ENCODE peak calls at places on chromosomes 16 and 17, in six cellular contexts. G is left ventricle myocardium inferior; Z is HFF-Myc; Q is naive thymus-derived CD4-positive, alpha-beta T cell; B is prostate gland; M is cardiac muscle cell. C is an unnamed sample.

GRCh38 chr16:53642094-53642493 is 61.6 kb downstream of the RPGRIP1L start:
- DNase-seq in G (no peak), M (no peak), Q (no peak), B (no peak), Z (peak), C (no peak)

GRCh38 chr16:81810894-81811538 is 31.9 kb downstream of the PLCG2 start:
- DNase-seq in Q (no peak), Z (no peak), G (no peak), M (no peak), B (no peak), C (no peak)

GRCh38 chr17:80152057-80152831 is 5.3 kb upstream of the EIF4A3 start:
- DNase-seq in B (no peak), Q (no peak), Z (no peak), M (no peak), G (no peak), C (no peak)

GRCh38 chr17:16450028-16450427 is 34.7 kb downstream of the TRPV2 start:
- DNase-seq in M (no peak), G (no peak), B (no peak), Q (no peak), Z (no peak), C (no peak)

GRCh38 chr16:30064746-30065111 is 831 bp upstream of the ALDOA start:
- DNase-seq in Z (no peak), Q (no peak), M (no peak), B (no peak), G (no peak), C (no peak)

GRCh38 chr16:26648851-26649250 is 417.9 kb upstream of the C16orf82 start:
- DNase-seq in Q (no peak), G (no peak), M (no peak), B (no peak), Z (no peak), C (no peak)

GRCh38 chr16:21214086-21214485 is 2.7 kb upstream of the ZP2 start:
- DNase-seq in M (no peak), Q (no peak), G (no peak), Z (no peak), B (no peak), C (no peak)

GRCh38 chr16:14405611-14406537 is 224.2 kb downstream of the PARN start:
- DNase-seq in Q (no peak), B (no peak), Z (no peak), G (no peak), M (peak), C (no peak)

GRCh38 chr16:89375021-89375420 is 115.3 kb downstream of the ANKRD11 start:
- DNase-seq in B (no peak), Q (no peak), Z (no peak), M (no peak), G (no peak), C (no peak)

GRCh38 chr16:22220714-22221113 is 14.6 kb downstream of the EEF2K start:
- DNase-seq in G (peak), Q (no peak), M (no peak), B (peak), Z (no peak), C (no peak)

GRCh38 chr17:34578016-34578415 is 1.4 kb upstream of the TMEM132E start:
- DNase-seq in M (peak), Z (no peak), Q (no peak), G (no peak), B (no peak), C (no peak)

GRCh38 chr17:2635675-2636074 is 42.2 kb downstream of the PAFAH1B1 start:
- DNase-seq in G (no peak), Q (no peak), B (no peak), Z (no peak), M (no peak), C (no peak)

GRCh38 chr17:66647391-66647983 is 187.4 kb upstream of the CACNG5 start:
- DNase-seq in G (no peak), M (no peak), Z (no peak), B (no peak), Q (no peak), C (no peak)

GRCh38 chr17:19787733-19788357 is 39.7 kb upstream of the ALDH3A1 start:
- DNase-seq in M (no peak), G (no peak), B (no peak), Z (no peak), Q (no peak), C (no peak)

GRCh38 chr16:14606102-14606501 is 24.0 kb downstream of the PARN start:
- DNase-seq in Q (no peak), Z (no peak), M (no peak), B (no peak), G (no peak), C (no peak)

GRCh38 chr17:79005063-79005861 is 4.3 kb downstream of the CANT1 start:
- DNase-seq in M (no peak), G (no peak), Q (no peak), B (peak), Z (no peak), C (peak)

GRCh38 chr17:41060052-41060604 is at the start of gene KRTAP2-3:
- DNase-seq in Q (no peak), B (no peak), M (no peak), G (no peak), Z (peak), C (no peak)

GRCh38 chr17:15354256-15354655 is 12.9 kb upstream of the TEKT3 start:
- DNase-seq in Q (no peak), M (no peak), G (no peak), Z (no peak), B (no peak), C (no peak)

GRCh38 chr17:1375615-1376014 is 24.4 kb downstream of the YWHAE start:
- DNase-seq in Q (no peak), M (no peak), G (no peak), Z (no peak), B (no peak), C (peak)

GRCh38 chr17:63423251-63423950 is 22.7 kb downstream of the CYB561 start:
- DNase-seq in G (no peak), Q (no peak), Z (no peak), M (no peak), B (no peak), C (no peak)

GRCh38 chr17:31310877-31311276 is 3.0 kb downstream of the EVI2B start:
- DNase-seq in Q (peak), B (no peak), M (no peak), G (no peak), Z (no peak), C (no peak)

GRCh38 chr16:11670171-11671131 is 2.2 kb downstream of the SNN start:
- DNase-seq in B (no peak), G (no peak), M (no peak), Q (peak), Z (no peak), C (peak)

GRCh38 chr17:81193051-81193410 is 27.0 kb upstream of the AATK start:
- DNase-seq in B (no peak), M (no peak), G (no peak), Q (no peak), Z (no peak), C (no peak)

GRCh38 chr16:61681124-61681523 is 355.1 kb downstream of the CDH8 start:
- DNase-seq in G (no peak), M (no peak), B (no peak), Q (no peak), Z (no peak), C (no peak)

GRCh38 chr16:14388243-14388642 is 241.8 kb downstream of the PARN start:
- DNase-seq in M (no peak), B (no peak), Z (no peak), Q (no peak), G (no peak), C (no peak)

GRCh38 chr16:50261707-50262235 is 4.6 kb upstream of the ADCY7 start:
- DNase-seq in G (no peak), B (no peak), M (no peak), Q (no peak), Z (no peak), C (no peak)

GRCh38 chr17:39591958-39592954 is 15.5 kb downstream of the NEUROD2 start:
- DNase-seq in Q (no peak), B (no peak), Z (peak), G (no peak), M (peak), C (no peak)

GRCh38 chr17:78365561-78366108 is 5.8 kb upstream of the SOCS3 start:
- DNase-seq in Z (no peak), M (peak), B (no peak), G (no peak), Q (no peak), C (no peak)

GRCh38 chr17:78313735-78314648 is 45.9 kb downstream of the SOCS3 start:
- DNase-seq in Z (no peak), Q (peak), B (peak), G (peak), M (peak), C (peak)

GRCh38 chr17:32801193-32801592 is 75.7 kb downstream of the MYO1D start:
- DNase-seq in M (no peak), Z (no peak), Q (no peak), B (no peak), G (no peak), C (no peak)

GRCh38 chr17:47633996-47634395 is 15.7 kb upstream of the KPNB1 start:
- DNase-seq in M (no peak), Q (no peak), G (no peak), Z (no peak), B (no peak), C (no peak)

GRCh38 chr16:16143941-16144340 is 79.4 kb downstream of the ABCC6 start:
- DNase-seq in G (no peak), B (no peak), Q (no peak), M (no peak), Z (no peak), C (no peak)
- H3K4me3 ChIP-seq in G (no peak), B (no peak), Q (no peak), M (no peak), Z (no peak), C (no peak)

DNA sequence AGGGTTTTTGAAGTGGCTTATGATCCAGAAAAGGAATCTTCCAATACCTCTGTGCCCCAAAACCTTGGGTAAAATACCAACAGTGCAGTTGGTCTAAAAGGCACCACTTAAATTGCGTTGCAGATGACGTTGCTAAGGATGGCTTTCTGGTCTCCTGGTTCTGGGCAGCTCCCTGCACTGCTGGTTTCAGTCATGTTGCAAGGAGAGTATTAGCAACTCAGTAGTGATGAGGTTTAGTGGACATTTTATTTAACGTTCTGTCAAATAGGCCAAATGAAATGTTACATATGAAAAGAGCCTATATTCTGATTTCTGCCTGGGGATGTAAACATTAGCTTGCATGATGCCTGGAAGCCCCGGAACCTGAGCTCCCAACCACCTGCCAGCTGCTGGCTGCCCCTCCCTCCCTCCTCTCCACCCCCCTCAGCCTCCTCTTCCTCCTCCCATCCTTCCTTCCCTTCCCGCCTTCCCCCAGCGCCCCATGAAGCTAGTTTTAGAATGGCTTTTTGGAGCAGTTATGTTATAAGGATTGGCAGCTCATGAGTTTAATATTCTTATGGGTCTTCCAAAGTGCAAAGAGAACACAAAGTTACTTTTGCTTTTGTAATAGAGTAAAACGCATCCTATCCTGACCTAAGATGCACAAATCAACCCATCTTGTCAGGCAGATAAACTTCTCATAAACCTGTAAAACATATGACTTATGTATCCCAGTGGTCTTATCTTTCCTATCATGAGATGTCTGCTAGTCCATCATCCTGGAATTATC is 20.7 kb downstream of the CD7 start:
- DNase-seq in Z (no peak), G (no peak), M (no peak), Q (no peak), B (no peak), C (no peak)
- H3K4me3 ChIP-seq in Z (peak), G (peak), M (no peak), Q (peak), B (peak), C (peak)

DNA sequence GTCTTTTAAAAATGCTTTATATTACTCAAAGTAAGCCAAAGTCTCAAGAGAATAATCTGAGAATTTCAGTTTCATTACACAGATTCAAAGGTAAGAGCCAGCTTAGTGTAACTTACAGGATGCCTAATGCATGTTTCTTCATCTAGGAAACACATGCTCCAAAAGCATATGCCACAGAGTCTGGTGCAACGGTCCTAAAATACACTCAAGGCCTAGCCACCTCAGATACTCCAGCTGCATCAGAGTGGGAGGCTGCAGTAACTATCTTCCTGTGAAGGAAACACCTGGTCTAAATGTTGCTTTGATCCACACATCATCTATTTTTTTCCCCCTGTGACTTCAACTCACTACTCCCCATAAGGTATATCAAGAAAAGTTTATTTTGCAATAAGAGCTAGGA is 51.6 kb upstream of the CORO6 start:
- DNase-seq in M (no peak), Q (no peak), B (no peak), G (no peak), Z (no peak), C (no peak)
- H3K4me3 ChIP-seq in M (no peak), Q (no peak), B (no peak), G (no peak), Z (no peak), C (no peak)

GRCh38 chr16:1331712-1332617 is 1.5 kb upstream of the BAIAP3 start:
- DNase-seq in G (peak), Q (no peak), Z (peak), M (no peak), B (peak), C (peak)
- H3K4me3 ChIP-seq in G (peak), Q (peak), Z (peak), M (no peak), B (no peak), C (peak)

DNA sequence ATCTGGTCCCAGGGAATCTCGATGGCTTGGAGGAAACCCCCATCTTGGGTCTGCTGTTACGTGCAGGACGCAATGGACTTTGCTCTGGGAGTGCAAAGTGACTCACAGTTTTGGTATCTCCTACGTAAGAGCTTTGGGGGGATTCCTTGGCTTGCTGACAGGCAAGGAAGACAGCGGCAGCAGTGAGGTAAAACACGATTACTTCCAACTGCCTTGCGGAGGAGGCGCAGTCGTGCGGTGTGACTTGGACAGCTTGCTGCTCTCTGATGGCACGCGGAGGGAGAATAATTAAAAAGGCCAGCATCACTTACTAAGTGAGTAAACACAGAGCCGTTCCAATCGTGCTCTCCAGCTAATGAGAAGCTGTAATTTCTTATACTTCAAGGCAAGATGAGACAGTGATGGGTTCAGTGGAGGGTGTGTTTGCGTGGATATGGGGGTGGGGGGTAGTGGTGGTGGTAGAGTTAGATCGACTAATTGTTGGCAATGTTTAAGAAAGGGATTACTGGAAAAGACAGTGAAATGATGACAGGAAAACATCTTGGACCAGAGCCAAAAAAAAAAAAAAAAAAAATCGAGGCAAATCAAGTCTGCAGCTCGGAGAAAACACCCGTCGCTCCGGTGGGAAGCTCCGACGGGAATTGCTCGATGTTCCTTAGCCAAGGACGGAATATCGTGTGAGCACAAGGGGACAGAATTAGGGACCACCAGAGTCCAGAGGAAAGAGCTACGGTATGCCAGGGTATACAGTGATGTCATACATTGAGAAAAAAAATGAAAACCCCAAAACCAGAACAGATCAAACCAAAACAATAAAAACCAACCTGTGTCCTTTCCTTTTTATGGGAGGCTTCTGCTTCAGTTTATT is 184.9 kb upstream of the ZFHX3 start:
- DNase-seq in Q (no peak), G (peak), Z (peak), B (no peak), M (no peak), C (no peak)
- H3K4me3 ChIP-seq in Q (no peak), G (peak), Z (no peak), B (no peak), M (no peak), C (no peak)

GRCh38 chr17:76645481-76645880 is 1.9 kb upstream of the ST6GALNAC1 start:
- DNase-seq in G (no peak), B (no peak), Z (no peak), Q (no peak), M (no peak), C (no peak)

GRCh38 chr17:76642032-76642561 is 1.5 kb downstream of the ST6GALNAC1 start:
- DNase-seq in B (no peak), Q (no peak), Z (no peak), G (no peak), M (no peak), C (no peak)

GRCh38 chr17:76642994-76643393 is 563 bp downstream of the ST6GALNAC1 start:
- DNase-seq in B (no peak), Q (no peak), G (no peak), M (no peak), Z (no peak), C (no peak)

GRCh38 chr17:76644995-76645394 is 1.4 kb upstream of the ST6GALNAC1 start:
- DNase-seq in M (no peak), Z (no peak), G (no peak), B (no peak), Q (no peak), C (no peak)

GRCh38 chr17:76643553-76644148 is at the start of gene ST6GALNAC1:
- DNase-seq in G (peak), Z (no peak), M (no peak), Q (peak), B (peak), C (peak)
- H3K4me3 ChIP-seq in G (peak), Z (no peak), M (no peak), Q (peak), B (no peak), C (peak)

GRCh38 chr17:8122923-8123694 is 797 bp downstream of the HES7 start:
- DNase-seq in Q (peak), B (no peak), G (no peak), M (peak), Z (no peak), C (peak)
- H3K4me3 ChIP-seq in Q (peak), B (peak), G (peak), M (peak), Z (peak), C (peak)

GRCh38 chr17:74443516-74444296 is 11.8 kb downstream of the GPRC5C start:
- DNase-seq in G (no peak), Z (no peak), Q (no peak), M (no peak), B (no peak), C (no peak)

GRCh38 chr17:74442291-74442669 is 10.4 kb downstream of the GPRC5C start:
- DNase-seq in Q (no peak), B (no peak), G (no peak), M (no peak), Z (no peak), C (no peak)

GRCh38 chr17:74444406-74444805 is 12.5 kb downstream of the GPRC5C start:
- DNase-seq in Q (no peak), Z (no peak), B (no peak), G (peak), M (no peak), C (no peak)

GRCh38 chr17:74441537-74441936 is 9.6 kb downstream of the GPRC5C start:
- DNase-seq in B (no peak), G (no peak), M (no peak), Q (no peak), Z (no peak), C (no peak)

DNA sequence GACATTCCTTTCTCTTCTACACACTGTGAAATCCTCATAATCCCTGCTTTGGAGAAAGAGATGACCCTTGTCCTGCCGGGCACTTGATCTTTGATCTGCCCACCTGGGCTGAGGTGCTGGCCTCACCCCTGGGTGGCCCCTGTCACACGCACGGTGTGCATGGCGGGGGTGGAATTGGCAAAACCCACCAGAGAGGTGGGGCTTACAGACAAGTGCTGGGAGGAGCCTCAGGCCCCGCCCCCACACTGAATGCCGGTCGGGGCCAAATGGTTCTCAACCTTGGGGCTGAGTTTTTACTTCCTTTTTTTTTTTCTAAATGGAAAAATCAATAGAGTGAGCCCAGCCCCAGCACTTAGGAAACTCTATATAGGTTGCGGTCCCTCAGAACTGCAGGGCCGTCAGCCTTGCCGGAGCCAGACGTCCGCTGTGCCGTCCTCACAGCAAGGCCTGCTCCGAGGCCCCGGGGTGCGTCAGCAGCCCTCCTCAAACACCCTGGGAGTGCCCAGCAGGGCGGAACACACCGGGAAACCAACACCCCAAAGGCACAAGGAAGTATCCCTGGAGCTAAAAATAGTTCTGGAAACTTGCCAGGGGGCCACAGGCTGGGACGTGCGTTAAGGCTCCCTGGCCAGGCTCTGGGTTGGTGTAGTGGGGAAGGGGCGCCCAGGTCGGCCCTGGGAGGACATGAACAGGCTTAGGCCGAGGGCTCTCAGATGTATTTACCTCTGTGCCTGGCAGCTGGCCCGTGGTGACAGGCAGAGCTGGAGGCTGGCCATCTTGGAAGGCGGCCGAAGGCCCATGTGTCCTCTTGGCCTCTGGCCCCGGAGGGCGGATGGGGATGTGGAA is 11.0 kb downstream of the GPRC5C start:
- DNase-seq in G (peak), B (peak), Q (no peak), M (peak), Z (no peak), C (no peak)
- H3K4me3 ChIP-seq in G (peak), B (peak), Q (no peak), M (no peak), Z (no peak), C (no peak)

DNA sequence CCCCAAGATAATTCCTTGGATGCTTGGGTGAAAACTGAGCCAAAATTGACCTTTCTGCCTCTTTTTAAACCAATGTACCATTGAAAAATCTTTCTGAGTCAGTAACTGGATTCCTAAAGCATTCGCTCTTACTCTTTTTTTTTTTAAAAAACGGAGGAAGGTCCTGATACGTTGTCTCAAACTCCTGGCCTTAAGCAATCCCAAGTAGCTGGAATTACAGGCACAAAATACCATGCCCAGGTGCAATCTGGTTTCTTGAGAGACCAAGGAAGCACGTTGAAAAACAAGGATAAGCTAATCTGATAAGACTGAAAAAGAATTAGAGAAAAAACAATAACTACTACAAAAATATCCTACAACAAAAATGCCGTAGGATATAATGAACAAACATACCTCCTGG is 136.5 kb downstream of the SSH2 start:
- DNase-seq in B (no peak), M (no peak), Z (no peak), G (no peak), Q (no peak), C (no peak)
- H3K4me3 ChIP-seq in B (no peak), M (no peak), Z (no peak), G (no peak), Q (no peak), C (no peak)

C was measured in CD4-positive, alpha-beta memory T cell.